ENCODE peak calls at places on chromosome 20, in five cellular contexts. Q, P, H, K and L are unnamed samples.

GRCh38 chr20:15241696-15242095 is 904.3 kb upstream of the FLRT3 start:
- DNase-seq in P (no peak), H (no peak), K (peak; percentile 43), Q (no peak), L (no peak)

GRCh38 chr20:52154575-52154974 is 37.0 kb downstream of the ZFP64 start:
- DNase-seq in Q (no peak), P (no peak), H (no peak), K (no peak), L (no peak)

GRCh38 chr20:41426976-41427375 is 60.4 kb upstream of the EMILIN3 start:
- DNase-seq in Q (no peak), H (no peak), P (no peak), K (no peak), L (no peak)

GRCh38 chr20:64156886-64157875 is 7.1 kb upstream of the MYT1 start:
- DNase-seq in K (no peak), P (no peak), Q (no peak), H (no peak), L (no peak)

GRCh38 chr20:7152071-7152470 is 384.6 kb downstream of the BMP2 start:
- DNase-seq in K (peak; percentile 19), H (no peak), P (no peak), Q (no peak), L (no peak)

GRCh38 chr20:1809611-1810510 is 85.3 kb upstream of the SIRPA start:
- DNase-seq in H (no peak), K (peak; percentile 84), Q (no peak), P (peak; percentile 64), L (no peak)

GRCh38 chr20:37581246-37581645 is 53.6 kb upstream of the BLCAP start:
- DNase-seq in P (no peak), H (no peak), Q (no peak), K (no peak), L (no peak)

GRCh38 chr20:36336204-36336603 is 30.1 kb downstream of the DLGAP4 start:
- DNase-seq in P (no peak), Q (no peak), H (no peak), K (no peak), L (no peak)

GRCh38 chr20:39266989-39267388 is 304.8 kb downstream of the DHX35 start:
- DNase-seq in K (no peak), P (no peak), H (no peak), Q (no peak), L (no peak)

GRCh38 chr20:44728835-44729342 is 13.7 kb downstream of the CCN5 start:
- DNase-seq in Q (peak; percentile 36), K (peak; percentile 66), P (peak; percentile 96), H (no peak), L (no peak)

GRCh38 chr20:7624886-7625285 is 315.4 kb downstream of the HAO1 start:
- DNase-seq in Q (no peak), K (no peak), H (no peak), P (no peak), L (no peak)

GRCh38 chr20:31551163-31551562 is 36.9 kb downstream of the HM13 start:
- DNase-seq in K (no peak), H (no peak), Q (no peak), P (no peak), L (no peak)

GRCh38 chr20:59636791-59637370 is 32.5 kb downstream of the PHACTR3 start:
- DNase-seq in Q (no peak), P (no peak), H (no peak), K (no peak), L (no peak)
- H3K9me3 ChIP-seq in Q (no peaks in the 10 kb centered on the region), P (no peaks in the 10 kb centered on the region), H (no peaks in the 10 kb centered on the region), K (no peaks in the 10 kb centered on the region), L (no peaks in the 10 kb centered on the region)

GRCh38 chr20:17678295-17678694 is 3.7 kb downstream of the RRBP1 start:
- DNase-seq in K (no peak), P (no peak), Q (no peak), H (no peak), L (no peak)
- H3K27ac ChIP-seq in K (no peak overlapping the region), P (no peak overlapping the region), Q (no peak overlapping the region), H (peak overlapping the region; percentile 91), L (no peak overlapping the region)

GRCh38 chr20:62354031-62354808 is 12.9 kb downstream of the LAMA5 start:
- DNase-seq in P (no peak), Q (no peak), K (no peak), H (no peak), L (no peak)

GRCh38 chr20:62356143-62356947 is 10.8 kb downstream of the LAMA5 start:
- DNase-seq in K (no peak), Q (no peak), P (no peak), H (no peak), L (no peak)

GRCh38 chr20:62356948-62357667 is 10.0 kb downstream of the LAMA5 start:
- DNase-seq in P (peak; percentile 96), K (peak; percentile 75), H (peak; percentile 65), Q (no peak), L (peak; percentile 80)

GRCh38 chr20:62354811-62355341 is 12.2 kb downstream of the LAMA5 start:
- DNase-seq in H (no peak), P (no peak), K (no peak), Q (no peak), L (no peak)

GRCh38 chr20:62355527-62356142 is 11.5 kb downstream of the LAMA5 start:
- DNase-seq in P (peak; percentile 68), H (no peak), K (peak; percentile 52), Q (peak; percentile 43), L (peak; percentile 78)
- H3K4me1 ChIP-seq in P (peaks cover 92% of the 10 kb centered on the region), H (peaks cover 67% of the 10 kb centered on the region), K (peaks cover 39% of the 10 kb centered on the region), Q (peaks cover 35% of the 10 kb centered on the region), L (peaks cover 7% of the 10 kb centered on the region)

GRCh38 chr20:47791084-47791599 is 5.9 kb upstream of the SULF2 start:
- DNase-seq in P (no peak), K (no peak), Q (no peak), H (no peak), L (no peak)

GRCh38 chr20:47792021-47792618 is 6.8 kb upstream of the SULF2 start:
- DNase-seq in Q (no peak), H (peak; percentile 82), P (peak; percentile 77), K (peak; percentile 98), L (peak; percentile 91)

GRCh38 chr20:47799116-47799715 is 13.9 kb upstream of the SULF2 start:
- DNase-seq in K (no peak), Q (no peak), P (peak; percentile 58), H (no peak), L (no peak)

GRCh38 chr20:47796952-47797351 is 11.7 kb upstream of the SULF2 start:
- DNase-seq in Q (no peak), P (no peak), H (no peak), K (no peak), L (no peak)

GRCh38 chr20:47795214-47795667 is 10.0 kb upstream of the SULF2 start:
- DNase-seq in Q (no peak), P (peak; percentile 97), H (peak; percentile 56), K (peak; percentile 62), L (peak; percentile 37)
- H3K9me3 ChIP-seq in Q (no peaks in the 10 kb centered on the region), P (no peaks in the 10 kb centered on the region), H (no peaks in the 10 kb centered on the region), K (no peaks in the 10 kb centered on the region), L (no peaks in the 10 kb centered on the region)

DNA sequence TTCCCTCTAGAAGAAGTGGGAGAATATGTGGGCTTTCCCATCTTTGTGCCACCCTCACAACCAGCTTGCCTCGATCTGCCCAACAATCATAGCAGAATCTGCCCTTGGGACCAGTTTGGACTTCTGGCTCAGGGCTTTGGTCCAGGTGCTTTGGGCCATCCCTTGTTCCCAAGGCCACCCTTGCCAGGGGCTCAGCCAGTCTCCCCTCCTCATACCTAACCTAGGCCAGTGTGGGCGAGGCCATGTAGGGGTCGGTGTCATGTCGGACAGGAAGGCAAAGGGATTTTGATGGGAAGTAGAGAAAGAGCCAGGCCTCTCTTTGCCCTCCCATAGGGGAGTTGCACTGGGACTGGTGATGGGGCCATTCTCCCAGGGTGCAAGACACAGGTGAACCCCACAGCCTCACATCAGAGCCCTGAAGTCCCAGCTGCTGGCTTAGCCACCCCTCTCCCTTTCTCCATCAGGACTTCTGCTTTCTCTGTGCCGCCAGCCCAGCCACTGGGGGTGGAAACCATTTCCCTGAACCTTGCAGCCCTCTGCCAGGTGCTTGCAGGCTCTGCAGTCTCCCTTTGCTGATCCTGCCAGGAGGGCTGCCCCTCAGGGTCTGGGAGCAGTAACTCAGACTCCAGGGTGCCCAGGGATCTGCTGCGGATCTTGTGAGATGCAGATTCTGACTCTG is 60.7 kb downstream of the SLC24A3 start:
- DNase-seq in P (no peak), K (no peak), Q (no peak), H (no peak), L (no peak)
- H3K27ac ChIP-seq in P (no peak overlapping the region), K (no peak overlapping the region), Q (no peak overlapping the region), H (no peak overlapping the region), L (no peak overlapping the region)

GRCh38 chr20:46400253-46400652 is 6.2 kb downstream of the ELMO2 start:
- DNase-seq in K (peak; percentile 74), H (no peak), P (no peak), Q (no peak), L (peak; percentile 27)

GRCh38 chr20:46399401-46399800 is 7.0 kb downstream of the ELMO2 start:
- DNase-seq in P (no peak), Q (no peak), H (no peak), K (no peak), L (no peak)

GRCh38 chr20:46401478-46401860 is 4.9 kb downstream of the ELMO2 start:
- DNase-seq in P (no peak), K (no peak), H (no peak), Q (no peak), L (no peak)

GRCh38 chr20:46400828-46401477 is 5.5 kb downstream of the ELMO2 start:
- DNase-seq in P (no peak), H (no peak), K (peak; percentile 48), Q (peak; percentile 28), L (no peak)

GRCh38 chr20:46402236-46402886 is 4.1 kb downstream of the ELMO2 start:
- DNase-seq in P (no peak), H (no peak), K (peak; percentile 58), Q (no peak), L (no peak)
- H3K4me1 ChIP-seq in P (peaks cover 23% of the 10 kb centered on the region), H (peaks cover 51% of the 10 kb centered on the region), K (peaks cover 17% of the 10 kb centered on the region), Q (peaks cover 24% of the 10 kb centered on the region), L (peaks cover 10% of the 10 kb centered on the region)

GRCh38 chr20:29878281-29878741 is 1379.2 kb upstream of the DEFB115 start:
- DNase-seq in Q (peak; percentile 24), H (no peak), K (no peak), P (peak; percentile 12), L (no peak)
- H3K9me3 ChIP-seq in Q (peaks cover 16% of the 10 kb centered on the region), H (peaks cover 12% of the 10 kb centered on the region), K (no peaks in the 10 kb centered on the region), P (no peaks in the 10 kb centered on the region), L (no peaks in the 10 kb centered on the region)

DNA sequence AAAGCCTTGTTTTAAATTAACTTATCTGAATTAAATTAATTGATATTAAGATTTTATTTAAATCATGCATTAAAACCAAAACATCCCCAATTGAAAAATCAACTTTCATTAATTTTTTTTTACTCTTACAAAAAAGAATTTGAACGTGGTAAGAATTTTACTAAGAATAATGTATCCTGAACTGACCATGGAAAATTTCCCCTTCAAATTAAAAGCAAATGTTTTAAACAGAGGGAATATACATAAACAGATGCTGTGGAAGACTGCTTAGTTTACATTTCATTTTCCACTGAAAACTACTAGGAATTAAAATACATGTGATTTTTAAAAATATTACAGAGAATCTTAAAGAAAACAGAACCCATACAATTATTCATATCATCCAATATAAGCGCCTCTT is 2.3 kb downstream of the RNF24 start:
- DNase-seq in P (no peak), K (no peak), H (no peak), Q (no peak), L (no peak)
- H3K27ac ChIP-seq in P (peak overlapping the region; percentile 62), K (peak overlapping the region; percentile 62), H (peak overlapping the region; percentile 93), Q (no peak overlapping the region), L (no peak overlapping the region)